ENCODE peak calls at places on chromosomes 13 and 19, in ten cellular contexts. One of them, this sample, is unnamed.
A peak's percentile ranks its signal among the peaks of the same experiment; 100 is the strongest.

GRCh38 chr13:75178436-75178835 is 303.5 kb downstream of the TBC1D4 start:
- DNase-seq in brain microvascular endothelial cell: no peak
- DNase-seq in WERI-Rb-1: no peak
- DNase-seq in pancreas: no peak
- DNase-seq in fibroblast of pulmonary artery: no peak
- DNase-seq in prostate gland: no peak
- DNase-seq in foreskin fibroblast: no peak
- DNase-seq in heart right ventricle: no peak
- DNase-seq in BJ: no peak
- DNase-seq in B cell: no peak
- DNase-seq in this sample: no peak

GRCh38 chr19:17549088-17549740 is 6.2 kb upstream of the COLGALT1 start:
- DNase-seq in brain microvascular endothelial cell: no peak
- DNase-seq in WERI-Rb-1: peak; percentile 30
- DNase-seq in pancreas: no peak
- DNase-seq in fibroblast of pulmonary artery: no peak
- DNase-seq in prostate gland: no peak
- DNase-seq in foreskin fibroblast: no peak
- DNase-seq in heart right ventricle: no peak
- DNase-seq in BJ: no peak
- DNase-seq in B cell: no peak
- DNase-seq in this sample: no peak

GRCh38 chr13:43797869-43798268 is 11.1 kb upstream of the ENOX1 start:
- DNase-seq in brain microvascular endothelial cell: no peak
- DNase-seq in WERI-Rb-1: no peak
- DNase-seq in pancreas: no peak
- DNase-seq in fibroblast of pulmonary artery: peak; percentile 38
- DNase-seq in prostate gland: no peak
- DNase-seq in foreskin fibroblast: peak; percentile 42
- DNase-seq in heart right ventricle: no peak
- DNase-seq in BJ: no peak
- DNase-seq in B cell: no peak
- DNase-seq in this sample: no peak

GRCh38 chr13:41152005-41152404 is 19.4 kb upstream of the KBTBD6 start:
- DNase-seq in brain microvascular endothelial cell: no peak
- DNase-seq in WERI-Rb-1: no peak
- DNase-seq in pancreas: no peak
- DNase-seq in fibroblast of pulmonary artery: no peak
- DNase-seq in prostate gland: no peak
- DNase-seq in foreskin fibroblast: no peak
- DNase-seq in heart right ventricle: no peak
- DNase-seq in BJ: no peak
- DNase-seq in B cell: no peak
- DNase-seq in this sample: no peak

GRCh38 chr13:41428155-41428554 is 29.2 kb upstream of the RGCC start:
- DNase-seq in brain microvascular endothelial cell: no peak
- DNase-seq in WERI-Rb-1: no peak
- DNase-seq in pancreas: no peak
- DNase-seq in fibroblast of pulmonary artery: peak; percentile 9
- DNase-seq in prostate gland: no peak
- DNase-seq in foreskin fibroblast: no peak
- DNase-seq in heart right ventricle: peak; percentile 6
- DNase-seq in BJ: no peak
- DNase-seq in B cell: peak; percentile 37
- DNase-seq in this sample: peak; percentile 15

GRCh38 chr19:13052447-13053232 is 50.0 kb downstream of the LYL1 start:
- DNase-seq in brain microvascular endothelial cell: no peak
- DNase-seq in WERI-Rb-1: no peak
- DNase-seq in pancreas: no peak
- DNase-seq in fibroblast of pulmonary artery: no peak
- DNase-seq in prostate gland: no peak
- DNase-seq in foreskin fibroblast: no peak
- DNase-seq in heart right ventricle: no peak
- DNase-seq in BJ: no peak
- DNase-seq in B cell: no peak
- DNase-seq in this sample: no peak

GRCh38 chr13:97322740-97323342 is 100.7 kb downstream of the MBNL2 start:
- DNase-seq in brain microvascular endothelial cell: peak; percentile 43
- DNase-seq in WERI-Rb-1: no peak
- DNase-seq in pancreas: no peak
- DNase-seq in fibroblast of pulmonary artery: no peak
- DNase-seq in prostate gland: no peak
- DNase-seq in foreskin fibroblast: peak; percentile 63
- DNase-seq in heart right ventricle: no peak
- DNase-seq in BJ: no peak
- DNase-seq in B cell: no peak
- DNase-seq in this sample: no peak

GRCh38 chr13:22940736-22941135 is 240.0 kb upstream of the SGCG start:
- DNase-seq in brain microvascular endothelial cell: no peak
- DNase-seq in WERI-Rb-1: no peak
- DNase-seq in pancreas: no peak
- DNase-seq in fibroblast of pulmonary artery: no peak
- DNase-seq in prostate gland: no peak
- DNase-seq in foreskin fibroblast: no peak
- DNase-seq in heart right ventricle: no peak
- DNase-seq in BJ: no peak
- DNase-seq in B cell: no peak
- DNase-seq in this sample: no peak

GRCh38 chr19:932647-933552 is 7.1 kb downstream of the ARID3A start:
- DNase-seq in brain microvascular endothelial cell: peak; percentile 70
- DNase-seq in WERI-Rb-1: peak; percentile 85
- DNase-seq in pancreas: no peak
- DNase-seq in fibroblast of pulmonary artery: peak; percentile 93
- DNase-seq in prostate gland: no peak
- DNase-seq in foreskin fibroblast: peak; percentile 99
- DNase-seq in heart right ventricle: peak; percentile 79
- DNase-seq in BJ: peak; percentile 77
- DNase-seq in B cell: peak; percentile 77
- DNase-seq in this sample: peak; percentile 77

GRCh38 chr19:2478756-2479555 is 3.0 kb downstream of the GADD45B start:
- DNase-seq in brain microvascular endothelial cell: peak; percentile 62
- DNase-seq in WERI-Rb-1: no peak
- DNase-seq in pancreas: peak; percentile 81
- DNase-seq in fibroblast of pulmonary artery: peak; percentile 82
- DNase-seq in prostate gland: peak; percentile 84
- DNase-seq in foreskin fibroblast: peak; percentile 87
- DNase-seq in heart right ventricle: peak; percentile 87
- DNase-seq in BJ: no peak
- DNase-seq in B cell: peak; percentile 83
- DNase-seq in this sample: peak; percentile 66

GRCh38 chr13:64925727-64926126 is 2304.4 kb downstream of the PCDH9 start:
- DNase-seq in brain microvascular endothelial cell: no peak
- DNase-seq in WERI-Rb-1: no peak
- DNase-seq in pancreas: no peak
- DNase-seq in fibroblast of pulmonary artery: no peak
- DNase-seq in prostate gland: no peak
- DNase-seq in foreskin fibroblast: no peak
- DNase-seq in heart right ventricle: no peak
- DNase-seq in BJ: no peak
- DNase-seq in B cell: no peak
- DNase-seq in this sample: no peak

GRCh38 chr13:33194820-33195692 is 90.5 kb downstream of the STARD13 start:
- DNase-seq in brain microvascular endothelial cell: peak; percentile 99
- DNase-seq in WERI-Rb-1: no peak
- DNase-seq in pancreas: peak; percentile 47
- DNase-seq in fibroblast of pulmonary artery: peak; percentile 96
- DNase-seq in prostate gland: no peak
- DNase-seq in foreskin fibroblast: peak; percentile 81
- DNase-seq in heart right ventricle: peak; percentile 51
- DNase-seq in BJ: peak; percentile 78
- DNase-seq in B cell: no peak
- DNase-seq in this sample: peak; percentile 66

GRCh38 chr13:46489586-46490023 is 63.4 kb upstream of the LRCH1 start:
- DNase-seq in brain microvascular endothelial cell: peak; percentile 67
- DNase-seq in WERI-Rb-1: no peak
- DNase-seq in pancreas: no peak
- DNase-seq in fibroblast of pulmonary artery: peak; percentile 82
- DNase-seq in prostate gland: no peak
- DNase-seq in foreskin fibroblast: peak; percentile 96
- DNase-seq in heart right ventricle: no peak
- DNase-seq in BJ: peak; percentile 78
- DNase-seq in B cell: no peak
- DNase-seq in this sample: no peak

GRCh38 chr19:21432590-21432989 is 35.7 kb downstream of the ZNF493 start:
- DNase-seq in brain microvascular endothelial cell: no peak
- DNase-seq in WERI-Rb-1: no peak
- DNase-seq in pancreas: peak; percentile 75
- DNase-seq in fibroblast of pulmonary artery: no peak
- DNase-seq in prostate gland: peak; percentile 45
- DNase-seq in foreskin fibroblast: no peak
- DNase-seq in heart right ventricle: no peak
- DNase-seq in BJ: no peak
- DNase-seq in B cell: no peak
- DNase-seq in this sample: no peak

GRCh38 chr13:100156786-100157185 is 67.9 kb downstream of the PCCA start:
- DNase-seq in brain microvascular endothelial cell: no peak
- DNase-seq in WERI-Rb-1: no peak
- DNase-seq in pancreas: no peak
- DNase-seq in fibroblast of pulmonary artery: peak; percentile 48
- DNase-seq in prostate gland: no peak
- DNase-seq in foreskin fibroblast: no peak
- DNase-seq in heart right ventricle: no peak
- DNase-seq in BJ: no peak
- DNase-seq in B cell: no peak
- DNase-seq in this sample: no peak

GRCh38 chr19:39542198-39542597 is 2.2 kb upstream of the EID2 start:
- DNase-seq in brain microvascular endothelial cell: no peak
- DNase-seq in WERI-Rb-1: no peak
- DNase-seq in pancreas: no peak
- DNase-seq in fibroblast of pulmonary artery: peak; percentile 34
- DNase-seq in prostate gland: no peak
- DNase-seq in foreskin fibroblast: no peak
- DNase-seq in heart right ventricle: no peak
- DNase-seq in BJ: no peak
- DNase-seq in B cell: no peak
- DNase-seq in this sample: no peak

GRCh38 chr13:80894930-80895329 is 554.0 kb upstream of the SPRY2 start:
- DNase-seq in brain microvascular endothelial cell: no peak
- DNase-seq in WERI-Rb-1: no peak
- DNase-seq in pancreas: no peak
- DNase-seq in fibroblast of pulmonary artery: no peak
- DNase-seq in prostate gland: no peak
- DNase-seq in foreskin fibroblast: no peak
- DNase-seq in heart right ventricle: no peak
- DNase-seq in BJ: no peak
- DNase-seq in B cell: no peak
- DNase-seq in this sample: no peak

GRCh38 chr19:19514215-19514633 is 1.1 kb downstream of the TSSK6 start:
- DNase-seq in brain microvascular endothelial cell: peak; percentile 14
- DNase-seq in WERI-Rb-1: no peak
- DNase-seq in pancreas: peak; percentile 42
- DNase-seq in fibroblast of pulmonary artery: peak; percentile 69
- DNase-seq in prostate gland: no peak
- DNase-seq in foreskin fibroblast: peak; percentile 75
- DNase-seq in heart right ventricle: peak; percentile 85
- DNase-seq in BJ: no peak
- DNase-seq in B cell: no peak
- DNase-seq in this sample: no peak

DNA sequence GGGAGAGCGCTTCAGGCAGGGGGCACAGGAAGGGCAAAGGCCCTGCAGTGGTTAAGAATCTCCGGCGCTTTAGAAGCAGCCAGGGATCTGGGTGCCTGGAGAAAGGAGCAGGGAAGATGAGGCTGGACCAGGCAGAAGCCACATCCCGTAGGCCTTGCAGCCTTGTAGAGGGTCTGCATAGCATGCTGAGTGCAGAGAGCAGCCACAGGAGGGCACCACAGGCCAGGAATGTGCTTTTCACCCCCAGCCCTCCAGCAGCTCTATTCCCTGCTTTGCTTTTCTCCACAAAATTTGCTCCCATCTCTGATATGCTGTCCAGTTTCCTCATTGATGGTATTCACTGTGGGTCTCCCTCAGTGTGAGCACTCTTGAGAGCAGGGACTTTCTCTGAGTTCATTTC is 5.7 kb downstream of the WDR62 start:
- DNase-seq in brain microvascular endothelial cell: peak; percentile 58
- DNase-seq in WERI-Rb-1: peak; percentile 52
- DNase-seq in pancreas: no peak
- DNase-seq in fibroblast of pulmonary artery: peak; percentile 79
- DNase-seq in prostate gland: no peak
- DNase-seq in foreskin fibroblast: peak; percentile 86
- DNase-seq in heart right ventricle: peak; percentile 16
- DNase-seq in BJ: no peak
- DNase-seq in B cell: no peak
- DNase-seq in this sample: peak; percentile 65
- TF ChIP-seq CTCF in brain microvascular endothelial cell: peak; percentile 85
- TF ChIP-seq CTCF in WERI-Rb-1: peak; percentile 86
- TF ChIP-seq CTCF in pancreas: no peak
- TF ChIP-seq CTCF in fibroblast of pulmonary artery: peak; percentile 81
- TF ChIP-seq CTCF in prostate gland: no peak
- TF ChIP-seq CTCF in foreskin fibroblast: peak; percentile 75
- TF ChIP-seq CTCF in heart right ventricle: peak; percentile 70
- TF ChIP-seq CTCF in BJ: peak; percentile 82
- TF ChIP-seq CTCF in B cell: peak; percentile 23
- TF ChIP-seq CTCF in this sample: peak; percentile 63

GRCh38 chr19:10820173-10820572 is 15.8 kb downstream of the TMED1 start:
- DNase-seq in brain microvascular endothelial cell: no peak
- DNase-seq in WERI-Rb-1: no peak
- DNase-seq in pancreas: no peak
- DNase-seq in fibroblast of pulmonary artery: no peak
- DNase-seq in prostate gland: no peak
- DNase-seq in foreskin fibroblast: peak; percentile 30
- DNase-seq in heart right ventricle: no peak
- DNase-seq in BJ: no peak
- DNase-seq in B cell: no peak
- DNase-seq in this sample: no peak
- TF ChIP-seq CTCF in brain microvascular endothelial cell: peak; percentile 58
- TF ChIP-seq CTCF in WERI-Rb-1: peak; percentile 65
- TF ChIP-seq CTCF in pancreas: no peak
- TF ChIP-seq CTCF in fibroblast of pulmonary artery: peak; percentile 31
- TF ChIP-seq CTCF in prostate gland: no peak
- TF ChIP-seq CTCF in foreskin fibroblast: peak; percentile 22
- TF ChIP-seq CTCF in heart right ventricle: peak; percentile 21
- TF ChIP-seq CTCF in BJ: peak; percentile 22
- TF ChIP-seq CTCF in B cell: no peak
- TF ChIP-seq CTCF in this sample: no peak

DNA sequence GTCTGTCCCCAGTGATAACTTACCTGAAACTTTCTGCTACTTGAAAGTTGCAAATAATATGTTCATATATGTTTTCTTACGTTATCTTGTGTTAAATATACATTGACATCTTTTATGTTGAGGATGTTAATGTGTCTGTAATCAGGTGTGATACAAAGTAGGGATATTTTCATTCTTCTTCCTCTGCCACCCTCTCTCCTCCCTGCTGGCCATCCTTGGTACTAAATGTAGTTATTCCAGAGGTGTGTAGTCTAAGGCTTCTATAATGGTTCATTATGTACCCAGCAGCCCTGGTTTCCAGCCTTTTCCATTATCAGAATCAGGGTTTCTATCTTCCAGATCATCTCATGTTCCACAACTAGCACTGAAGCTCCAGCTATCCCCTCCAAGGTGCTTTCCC is 606.7 kb upstream of the KLHL1 start:
- DNase-seq in brain microvascular endothelial cell: no peak
- DNase-seq in WERI-Rb-1: no peak
- DNase-seq in pancreas: no peak
- DNase-seq in fibroblast of pulmonary artery: no peak
- DNase-seq in prostate gland: no peak
- DNase-seq in foreskin fibroblast: no peak
- DNase-seq in heart right ventricle: no peak
- DNase-seq in BJ: no peak
- DNase-seq in B cell: no peak
- DNase-seq in this sample: no peak
- TF ChIP-seq CTCF in brain microvascular endothelial cell: peak; percentile 22
- TF ChIP-seq CTCF in WERI-Rb-1: no peak
- TF ChIP-seq CTCF in pancreas: no peak
- TF ChIP-seq CTCF in fibroblast of pulmonary artery: no peak
- TF ChIP-seq CTCF in prostate gland: no peak
- TF ChIP-seq CTCF in foreskin fibroblast: no peak
- TF ChIP-seq CTCF in heart right ventricle: no peak
- TF ChIP-seq CTCF in BJ: no peak
- TF ChIP-seq CTCF in B cell: no peak
- TF ChIP-seq CTCF in this sample: no peak

GRCh38 chr13:102847272-102848234 is 1.7 kb downstream of the ERCC5 start:
- DNase-seq in brain microvascular endothelial cell: peak; percentile 11
- DNase-seq in WERI-Rb-1: no peak
- DNase-seq in pancreas: no peak
- DNase-seq in fibroblast of pulmonary artery: peak; percentile 70
- DNase-seq in prostate gland: no peak
- DNase-seq in foreskin fibroblast: peak; percentile 68
- DNase-seq in heart right ventricle: no peak
- DNase-seq in BJ: no peak
- DNase-seq in B cell: no peak
- DNase-seq in this sample: no peak
- TF ChIP-seq CTCF in brain microvascular endothelial cell: peak; percentile 70
- TF ChIP-seq CTCF in WERI-Rb-1: peak; percentile 64
- TF ChIP-seq CTCF in pancreas: peak; percentile 46
- TF ChIP-seq CTCF in fibroblast of pulmonary artery: peak; percentile 75
- TF ChIP-seq CTCF in prostate gland: peak; percentile 55
- TF ChIP-seq CTCF in foreskin fibroblast: peak; percentile 53
- TF ChIP-seq CTCF in heart right ventricle: peak; percentile 79
- TF ChIP-seq CTCF in BJ: peak; percentile 77
- TF ChIP-seq CTCF in B cell: peak; percentile 89
- TF ChIP-seq CTCF in this sample: peak; percentile 54